ENCODE peak calls at places on chromosomes 2 and 18, in four cellular contexts. P, H, V and Z are unnamed samples.

GRCh38 chr18:44197837-44198236 is 482.9 kb upstream of the SETBP1 start:
- DNase-seq in P (no peak), V (no peak), H (no peak), Z (no peak)

GRCh38 chr2:112666764-112667122 is 21.0 kb downstream of the SLC20A1 start:
- DNase-seq in P (no peak), H (no peak), V (no peak), Z (no peak)

GRCh38 chr18:9619545-9619944 is 5.2 kb upstream of the PPP4R1 start:
- DNase-seq in V (no peak), P (no peak), H (peak; percentile 60), Z (no peak)

GRCh38 chr2:169361706-169362345 is 508 bp downstream of the LRP2 start:
- DNase-seq in P (no peak), V (peak; percentile 36), H (no peak), Z (peak; percentile 71)

GRCh38 chr2:235384624-235385023 is 109.2 kb upstream of the AGAP1 start:
- DNase-seq in P (no peak), H (no peak), V (no peak), Z (no peak)

GRCh38 chr18:48408727-48409590 is at the start of gene ZBTB7C:
- DNase-seq in H (no peak), P (no peak), V (peak; percentile 38), Z (peak; percentile 24)

GRCh38 chr2:60843006-60843405 is 38.4 kb upstream of the REL start:
- DNase-seq in H (no peak), V (no peak), P (no peak), Z (no peak)

GRCh38 chr18:62730926-62731325 is 15.6 kb downstream of the PHLPP1 start:
- DNase-seq in H (no peak), P (no peak), V (no peak), Z (no peak)

GRCh38 chr2:98730053-98730850 is 680 bp downstream of the MGAT4A start:
- DNase-seq in P (peak; percentile 70), V (peak; percentile 22), H (no peak), Z (peak; percentile 27)

GRCh38 chr18:23580677-23581367 is 5.5 kb downstream of the NPC1 start:
- DNase-seq in V (no peak), H (peak; percentile 69), P (no peak), Z (no peak)

GRCh38 chr2:54629390-54629789 is 94.1 kb upstream of the EML6 start:
- DNase-seq in H (no peak), V (no peak), P (no peak), Z (no peak)

GRCh38 chr2:33197198-33197938 is 250.6 kb downstream of the LTBP1 start:
- DNase-seq in V (no peak), P (no peak), H (no peak), Z (no peak)

GRCh38 chr2:105486762-105487141 is 87.9 kb upstream of the FHL2 start:
- DNase-seq in P (peak; percentile 44), H (no peak), V (no peak), Z (no peak)

GRCh38 chr2:108640731-108641130 is 78.6 kb upstream of the RANBP2 start:
- DNase-seq in P (no peak), H (peak; percentile 87), V (no peak), Z (no peak)

GRCh38 chr2:4715065-4715464 is 977.1 kb upstream of the SOX11 start:
- DNase-seq in H (peak; percentile 42), V (no peak), P (no peak), Z (no peak)

GRCh38 chr2:159454185-159454584 is 162.2 kb downstream of the BAZ2B start:
- DNase-seq in V (no peak), H (peak; percentile 1), P (no peak), Z (no peak)

GRCh38 chr2:221304916-221305315 is 267.2 kb downstream of the EPHA4 start:
- DNase-seq in V (no peak), P (no peak), H (no peak), Z (no peak)

GRCh38 chr2:234366891-234367290 is 130.0 kb downstream of the ARL4C start:
- DNase-seq in H (no peak), P (no peak), V (no peak), Z (no peak)

GRCh38 chr18:33744032-33744697 is 166.1 kb downstream of the ASXL3 start:
- DNase-seq in H (no peak), V (peak; percentile 9), P (no peak), Z (no peak)
- TF ChIP-seq CTCF in H (peak; percentile 32), V (peak; percentile 58), P (no peak), Z (peak; percentile 25)

DNA sequence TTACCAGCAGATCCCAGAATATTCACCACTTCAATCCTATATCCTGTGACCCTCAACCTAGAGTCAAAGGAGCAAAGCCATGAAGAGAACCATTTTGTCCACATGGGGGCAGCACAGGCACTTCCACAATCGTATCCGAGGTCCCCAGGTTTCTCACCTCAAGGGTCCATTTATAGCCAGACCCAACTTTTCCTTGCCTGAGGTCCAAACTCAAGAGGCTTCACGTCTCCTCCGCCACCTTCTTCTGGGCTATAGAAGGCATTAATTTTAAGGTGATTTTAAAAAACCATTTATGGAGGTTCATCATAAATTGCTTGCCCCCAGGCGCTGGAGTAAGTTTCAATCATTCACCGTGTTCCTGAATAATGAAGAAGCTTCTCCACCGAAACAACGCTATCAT is 111.6 kb upstream of the NABP1 start:
- DNase-seq in H (peak; percentile 55), V (peak; percentile 79), P (peak; percentile 74), Z (peak; percentile 50)
- TF ChIP-seq CTCF in H (peak; percentile 88), V (peak; percentile 77), P (peak; percentile 56), Z (peak; percentile 77)

GRCh38 chr2:1080984-1081383 is 130.3 kb downstream of the SNTG2 start:
- DNase-seq in P (no peak), H (no peak), V (no peak), Z (no peak)
- TF ChIP-seq CTCF in P (no peak), H (no peak), V (no peak), Z (no peak)

GRCh38 chr2:37477921-37478320 is 133.5 kb downstream of the QPCT start:
- DNase-seq in P (no peak), V (no peak), H (no peak), Z (no peak)
- TF ChIP-seq CTCF in P (no peak), V (no peak), H (no peak), Z (no peak)

GRCh38 chr2:31235504-31235902 is 1.6 kb downstream of the EHD3 start:
- DNase-seq in V (no peak), H (peak; percentile 80), P (peak; percentile 58), Z (no peak)
- TF ChIP-seq CTCF in V (no peak), H (peak; percentile 12), P (no peak), Z (no peak)

GRCh38 chr2:40260437-40260836 is 191.5 kb downstream of the SLC8A1 start:
- DNase-seq in V (no peak), H (no peak), P (no peak), Z (no peak)
- TF ChIP-seq CTCF in V (no peak), H (no peak), P (no peak), Z (no peak)